ENCODE peak calls at places on chromosomes 13 and 19, in eight cellular contexts. One of them, this sample, is unnamed.

GRCh38 chr13:106836186-106836802 is 268.4 kb upstream of the ARGLU1 start:
- DNase-seq in NCI-H460: no peak
- DNase-seq in amniotic stem cell: no peak
- DNase-seq in stimulated activated CD4-positive, alpha-beta T cell treated with anti-CD3 and anti-CD28 coated beads, Interleukin-15, amount 100 ng/mL, for 24 hours: no peak
- DNase-seq in CD8-positive, alpha-beta T cell: no peak
- DNase-seq in EL: no peak
- DNase-seq in amniotic epithelial cell: no peak
- DNase-seq in AG04450: no peak
- DNase-seq in this sample: no peak

GRCh38 chr19:50039968-50040367 is 14.2 kb downstream of the ZNF473 start:
- DNase-seq in NCI-H460: no peak
- DNase-seq in amniotic stem cell: no peak
- DNase-seq in stimulated activated CD4-positive, alpha-beta T cell treated with anti-CD3 and anti-CD28 coated beads, Interleukin-15, amount 100 ng/mL, for 24 hours: no peak
- DNase-seq in CD8-positive, alpha-beta T cell: no peak
- DNase-seq in EL: no peak
- DNase-seq in amniotic epithelial cell: no peak
- DNase-seq in AG04450: no peak
- DNase-seq in this sample: no peak

GRCh38 chr13:47621931-47622330 is 379.1 kb downstream of the SUCLA2 start:
- DNase-seq in NCI-H460: no peak
- DNase-seq in amniotic stem cell: no peak
- DNase-seq in stimulated activated CD4-positive, alpha-beta T cell treated with anti-CD3 and anti-CD28 coated beads, Interleukin-15, amount 100 ng/mL, for 24 hours: no peak
- DNase-seq in CD8-positive, alpha-beta T cell: no peak
- DNase-seq in EL: no peak
- DNase-seq in amniotic epithelial cell: peak
- DNase-seq in AG04450: no peak
- DNase-seq in this sample: no peak

GRCh38 chr19:39692822-39693221 is 11.5 kb upstream of the LGALS14 start:
- DNase-seq in NCI-H460: no peak
- DNase-seq in amniotic stem cell: no peak
- DNase-seq in stimulated activated CD4-positive, alpha-beta T cell treated with anti-CD3 and anti-CD28 coated beads, Interleukin-15, amount 100 ng/mL, for 24 hours: no peak
- DNase-seq in CD8-positive, alpha-beta T cell: no peak
- DNase-seq in EL: no peak
- DNase-seq in amniotic epithelial cell: no peak
- DNase-seq in AG04450: no peak
- DNase-seq in this sample: no peak

GRCh38 chr19:31266196-31266595 is 83.0 kb downstream of the TSHZ3 start:
- DNase-seq in NCI-H460: no peak
- DNase-seq in amniotic stem cell: no peak
- DNase-seq in stimulated activated CD4-positive, alpha-beta T cell treated with anti-CD3 and anti-CD28 coated beads, Interleukin-15, amount 100 ng/mL, for 24 hours: no peak
- DNase-seq in CD8-positive, alpha-beta T cell: no peak
- DNase-seq in EL: no peak
- DNase-seq in amniotic epithelial cell: no peak
- DNase-seq in AG04450: no peak
- DNase-seq in this sample: no peak

GRCh38 chr19:3249408-3249807 is 24.9 kb downstream of the CELF5 start:
- DNase-seq in NCI-H460: no peak
- DNase-seq in amniotic stem cell: no peak
- DNase-seq in stimulated activated CD4-positive, alpha-beta T cell treated with anti-CD3 and anti-CD28 coated beads, Interleukin-15, amount 100 ng/mL, for 24 hours: peak
- DNase-seq in CD8-positive, alpha-beta T cell: no peak
- DNase-seq in EL: no peak
- DNase-seq in amniotic epithelial cell: no peak
- DNase-seq in AG04450: no peak
- DNase-seq in this sample: no peak

GRCh38 chr19:44587863-44588752 is 25.3 kb upstream of the IGSF23 start:
- DNase-seq in NCI-H460: peak
- DNase-seq in amniotic stem cell: peak
- DNase-seq in stimulated activated CD4-positive, alpha-beta T cell treated with anti-CD3 and anti-CD28 coated beads, Interleukin-15, amount 100 ng/mL, for 24 hours: peak
- DNase-seq in CD8-positive, alpha-beta T cell: no peak
- DNase-seq in EL: peak
- DNase-seq in amniotic epithelial cell: peak
- DNase-seq in AG04450: peak
- DNase-seq in this sample: no peak

GRCh38 chr13:27079421-27079958 is 92.1 kb downstream of the USP12 start:
- DNase-seq in NCI-H460: no peak
- DNase-seq in amniotic stem cell: peak
- DNase-seq in stimulated activated CD4-positive, alpha-beta T cell treated with anti-CD3 and anti-CD28 coated beads, Interleukin-15, amount 100 ng/mL, for 24 hours: no peak
- DNase-seq in CD8-positive, alpha-beta T cell: no peak
- DNase-seq in EL: peak
- DNase-seq in amniotic epithelial cell: peak
- DNase-seq in AG04450: peak
- DNase-seq in this sample: no peak

GRCh38 chr19:6412111-6412999 is 12.3 kb downstream of the KHSRP start:
- DNase-seq in NCI-H460: no peak
- DNase-seq in amniotic stem cell: no peak
- DNase-seq in stimulated activated CD4-positive, alpha-beta T cell treated with anti-CD3 and anti-CD28 coated beads, Interleukin-15, amount 100 ng/mL, for 24 hours: peak
- DNase-seq in CD8-positive, alpha-beta T cell: peak
- DNase-seq in EL: peak
- DNase-seq in amniotic epithelial cell: peak
- DNase-seq in AG04450: no peak
- DNase-seq in this sample: no peak

GRCh38 chr13:86976521-86977324 is 694.4 kb upstream of the SLITRK5 start:
- DNase-seq in NCI-H460: no peak
- DNase-seq in amniotic stem cell: no peak
- DNase-seq in stimulated activated CD4-positive, alpha-beta T cell treated with anti-CD3 and anti-CD28 coated beads, Interleukin-15, amount 100 ng/mL, for 24 hours: no peak
- DNase-seq in CD8-positive, alpha-beta T cell: no peak
- DNase-seq in EL: no peak
- DNase-seq in amniotic epithelial cell: peak
- DNase-seq in AG04450: no peak
- DNase-seq in this sample: no peak

GRCh38 chr13:22915442-22916082 is 265.2 kb upstream of the SGCG start:
- DNase-seq in NCI-H460: peak
- DNase-seq in amniotic stem cell: no peak
- DNase-seq in stimulated activated CD4-positive, alpha-beta T cell treated with anti-CD3 and anti-CD28 coated beads, Interleukin-15, amount 100 ng/mL, for 24 hours: peak
- DNase-seq in CD8-positive, alpha-beta T cell: no peak
- DNase-seq in EL: peak
- DNase-seq in amniotic epithelial cell: peak
- DNase-seq in AG04450: no peak
- DNase-seq in this sample: no peak

GRCh38 chr19:35757231-35757748 is 461 bp upstream of the HSPB6 start:
- DNase-seq in NCI-H460: no peak
- DNase-seq in amniotic stem cell: peak
- DNase-seq in stimulated activated CD4-positive, alpha-beta T cell treated with anti-CD3 and anti-CD28 coated beads, Interleukin-15, amount 100 ng/mL, for 24 hours: peak
- DNase-seq in CD8-positive, alpha-beta T cell: no peak
- DNase-seq in EL: peak
- DNase-seq in amniotic epithelial cell: peak
- DNase-seq in AG04450: peak
- DNase-seq in this sample: no peak

GRCh38 chr13:45242070-45242469 is 41.2 kb upstream of the KCTD4 start:
- DNase-seq in NCI-H460: no peak
- DNase-seq in amniotic stem cell: no peak
- DNase-seq in stimulated activated CD4-positive, alpha-beta T cell treated with anti-CD3 and anti-CD28 coated beads, Interleukin-15, amount 100 ng/mL, for 24 hours: no peak
- DNase-seq in CD8-positive, alpha-beta T cell: no peak
- DNase-seq in EL: peak
- DNase-seq in amniotic epithelial cell: peak
- DNase-seq in AG04450: no peak
- DNase-seq in this sample: no peak

GRCh38 chr19:2478756-2479555 is 3.0 kb downstream of the GADD45B start:
- DNase-seq in NCI-H460: no peak
- DNase-seq in amniotic stem cell: no peak
- DNase-seq in stimulated activated CD4-positive, alpha-beta T cell treated with anti-CD3 and anti-CD28 coated beads, Interleukin-15, amount 100 ng/mL, for 24 hours: peak
- DNase-seq in CD8-positive, alpha-beta T cell: peak
- DNase-seq in EL: peak
- DNase-seq in amniotic epithelial cell: peak
- DNase-seq in AG04450: no peak
- DNase-seq in this sample: peak

GRCh38 chr19:48842744-48843162 is 6.5 kb upstream of the HSD17B14 start:
- DNase-seq in NCI-H460: peak
- DNase-seq in amniotic stem cell: no peak
- DNase-seq in stimulated activated CD4-positive, alpha-beta T cell treated with anti-CD3 and anti-CD28 coated beads, Interleukin-15, amount 100 ng/mL, for 24 hours: peak
- DNase-seq in CD8-positive, alpha-beta T cell: peak
- DNase-seq in EL: peak
- DNase-seq in amniotic epithelial cell: peak
- DNase-seq in AG04450: no peak
- DNase-seq in this sample: no peak

GRCh38 chr19:44689290-44690130 is 9.4 kb upstream of the CEACAM16 start:
- DNase-seq in NCI-H460: peak
- DNase-seq in amniotic stem cell: peak
- DNase-seq in stimulated activated CD4-positive, alpha-beta T cell treated with anti-CD3 and anti-CD28 coated beads, Interleukin-15, amount 100 ng/mL, for 24 hours: peak
- DNase-seq in CD8-positive, alpha-beta T cell: peak
- DNase-seq in EL: peak
- DNase-seq in amniotic epithelial cell: peak
- DNase-seq in AG04450: peak
- DNase-seq in this sample: peak

GRCh38 chr13:108176685-108177274 is 38.6 kb downstream of the LIG4 start:
- DNase-seq in NCI-H460: peak
- DNase-seq in amniotic stem cell: no peak
- DNase-seq in stimulated activated CD4-positive, alpha-beta T cell treated with anti-CD3 and anti-CD28 coated beads, Interleukin-15, amount 100 ng/mL, for 24 hours: peak
- DNase-seq in CD8-positive, alpha-beta T cell: peak
- DNase-seq in EL: peak
- DNase-seq in amniotic epithelial cell: peak
- DNase-seq in AG04450: no peak
- DNase-seq in this sample: peak

GRCh38 chr19:31070676-31071075 is 278.6 kb downstream of the TSHZ3 start:
- DNase-seq in NCI-H460: no peak
- DNase-seq in amniotic stem cell: no peak
- DNase-seq in stimulated activated CD4-positive, alpha-beta T cell treated with anti-CD3 and anti-CD28 coated beads, Interleukin-15, amount 100 ng/mL, for 24 hours: no peak
- DNase-seq in CD8-positive, alpha-beta T cell: no peak
- DNase-seq in EL: no peak
- DNase-seq in amniotic epithelial cell: no peak
- DNase-seq in AG04450: no peak
- DNase-seq in this sample: no peak

GRCh38 chr19:55319786-55320185 is 5.4 kb downstream of the TMEM150B start:
- DNase-seq in NCI-H460: no peak
- DNase-seq in amniotic stem cell: no peak
- DNase-seq in stimulated activated CD4-positive, alpha-beta T cell treated with anti-CD3 and anti-CD28 coated beads, Interleukin-15, amount 100 ng/mL, for 24 hours: no peak
- DNase-seq in CD8-positive, alpha-beta T cell: no peak
- DNase-seq in EL: peak
- DNase-seq in amniotic epithelial cell: peak
- DNase-seq in AG04450: no peak
- DNase-seq in this sample: no peak

GRCh38 chr19:32191921-32192320 is 153.5 kb upstream of the ZNF507 start:
- DNase-seq in NCI-H460: no peak
- DNase-seq in amniotic stem cell: no peak
- DNase-seq in stimulated activated CD4-positive, alpha-beta T cell treated with anti-CD3 and anti-CD28 coated beads, Interleukin-15, amount 100 ng/mL, for 24 hours: no peak
- DNase-seq in CD8-positive, alpha-beta T cell: no peak
- DNase-seq in EL: no peak
- DNase-seq in amniotic epithelial cell: no peak
- DNase-seq in AG04450: no peak
- DNase-seq in this sample: no peak

GRCh38 chr19:46648961-46649960 is 11.7 kb downstream of the DACT3 start:
- DNase-seq in NCI-H460: no peak
- DNase-seq in amniotic stem cell: no peak
- DNase-seq in stimulated activated CD4-positive, alpha-beta T cell treated with anti-CD3 and anti-CD28 coated beads, Interleukin-15, amount 100 ng/mL, for 24 hours: no peak
- DNase-seq in CD8-positive, alpha-beta T cell: no peak
- DNase-seq in EL: no peak
- DNase-seq in amniotic epithelial cell: no peak
- DNase-seq in AG04450: no peak
- DNase-seq in this sample: no peak

GRCh38 chr19:29841209-29841558 is 29.4 kb downstream of the CCNE1 start:
- DNase-seq in NCI-H460: no peak
- DNase-seq in amniotic stem cell: no peak
- DNase-seq in stimulated activated CD4-positive, alpha-beta T cell treated with anti-CD3 and anti-CD28 coated beads, Interleukin-15, amount 100 ng/mL, for 24 hours: no peak
- DNase-seq in CD8-positive, alpha-beta T cell: no peak
- DNase-seq in EL: peak
- DNase-seq in amniotic epithelial cell: peak
- DNase-seq in AG04450: no peak
- DNase-seq in this sample: no peak

GRCh38 chr13:33547035-33547434 is 261.5 kb upstream of the STARD13 start:
- DNase-seq in NCI-H460: no peak
- DNase-seq in amniotic stem cell: no peak
- DNase-seq in stimulated activated CD4-positive, alpha-beta T cell treated with anti-CD3 and anti-CD28 coated beads, Interleukin-15, amount 100 ng/mL, for 24 hours: no peak
- DNase-seq in CD8-positive, alpha-beta T cell: no peak
- DNase-seq in EL: no peak
- DNase-seq in amniotic epithelial cell: no peak
- DNase-seq in AG04450: no peak
- DNase-seq in this sample: no peak

GRCh38 chr13:36352350-36352749 is 6.2 kb upstream of the SPART start:
- DNase-seq in NCI-H460: no peak
- DNase-seq in amniotic stem cell: no peak
- DNase-seq in stimulated activated CD4-positive, alpha-beta T cell treated with anti-CD3 and anti-CD28 coated beads, Interleukin-15, amount 100 ng/mL, for 24 hours: no peak
- DNase-seq in CD8-positive, alpha-beta T cell: no peak
- DNase-seq in EL: peak
- DNase-seq in amniotic epithelial cell: peak
- DNase-seq in AG04450: no peak
- DNase-seq in this sample: no peak

GRCh38 chr13:43831088-43831487 is 44.3 kb upstream of the ENOX1 start:
- DNase-seq in NCI-H460: no peak
- DNase-seq in amniotic stem cell: peak
- DNase-seq in stimulated activated CD4-positive, alpha-beta T cell treated with anti-CD3 and anti-CD28 coated beads, Interleukin-15, amount 100 ng/mL, for 24 hours: no peak
- DNase-seq in CD8-positive, alpha-beta T cell: no peak
- DNase-seq in EL: peak
- DNase-seq in amniotic epithelial cell: peak
- DNase-seq in AG04450: no peak
- DNase-seq in this sample: no peak

GRCh38 chr19:36110487-36111199 is at the start of gene OVOL3:
- DNase-seq in NCI-H460: no peak
- DNase-seq in amniotic stem cell: no peak
- DNase-seq in stimulated activated CD4-positive, alpha-beta T cell treated with anti-CD3 and anti-CD28 coated beads, Interleukin-15, amount 100 ng/mL, for 24 hours: no peak
- DNase-seq in CD8-positive, alpha-beta T cell: no peak
- DNase-seq in EL: no peak
- DNase-seq in amniotic epithelial cell: no peak
- DNase-seq in AG04450: no peak
- DNase-seq in this sample: no peak

GRCh38 chr19:12126707-12127106 is 13.4 kb downstream of the ZNF20 start:
- DNase-seq in NCI-H460: no peak
- DNase-seq in amniotic stem cell: no peak
- DNase-seq in stimulated activated CD4-positive, alpha-beta T cell treated with anti-CD3 and anti-CD28 coated beads, Interleukin-15, amount 100 ng/mL, for 24 hours: peak
- DNase-seq in CD8-positive, alpha-beta T cell: peak
- DNase-seq in EL: no peak
- DNase-seq in amniotic epithelial cell: no peak
- DNase-seq in AG04450: no peak
- DNase-seq in this sample: no peak

GRCh38 chr13:50081899-50082425 is 66.7 kb downstream of the KCNRG start:
- DNase-seq in NCI-H460: peak
- DNase-seq in amniotic stem cell: peak
- DNase-seq in stimulated activated CD4-positive, alpha-beta T cell treated with anti-CD3 and anti-CD28 coated beads, Interleukin-15, amount 100 ng/mL, for 24 hours: peak
- DNase-seq in CD8-positive, alpha-beta T cell: peak
- DNase-seq in EL: peak
- DNase-seq in amniotic epithelial cell: peak
- DNase-seq in AG04450: peak
- DNase-seq in this sample: peak

GRCh38 chr13:93847162-93847561 is 620.6 kb downstream of the GPC6 start:
- DNase-seq in NCI-H460: peak
- DNase-seq in amniotic stem cell: peak
- DNase-seq in stimulated activated CD4-positive, alpha-beta T cell treated with anti-CD3 and anti-CD28 coated beads, Interleukin-15, amount 100 ng/mL, for 24 hours: no peak
- DNase-seq in CD8-positive, alpha-beta T cell: no peak
- DNase-seq in EL: peak
- DNase-seq in amniotic epithelial cell: peak
- DNase-seq in AG04450: peak
- DNase-seq in this sample: no peak

GRCh38 chr13:19845758-19846157 is 17.7 kb downstream of the ZMYM5 start:
- DNase-seq in NCI-H460: no peak
- DNase-seq in amniotic stem cell: peak
- DNase-seq in stimulated activated CD4-positive, alpha-beta T cell treated with anti-CD3 and anti-CD28 coated beads, Interleukin-15, amount 100 ng/mL, for 24 hours: peak
- DNase-seq in CD8-positive, alpha-beta T cell: no peak
- DNase-seq in EL: peak
- DNase-seq in amniotic epithelial cell: peak
- DNase-seq in AG04450: peak
- DNase-seq in this sample: no peak

GRCh38 chr13:46662690-46663089 is 109.7 kb downstream of the LRCH1 start:
- DNase-seq in NCI-H460: no peak
- DNase-seq in amniotic stem cell: no peak
- DNase-seq in stimulated activated CD4-positive, alpha-beta T cell treated with anti-CD3 and anti-CD28 coated beads, Interleukin-15, amount 100 ng/mL, for 24 hours: no peak
- DNase-seq in CD8-positive, alpha-beta T cell: no peak
- DNase-seq in EL: no peak
- DNase-seq in amniotic epithelial cell: no peak
- DNase-seq in AG04450: no peak
- DNase-seq in this sample: no peak

GRCh38 chr19:27851543-27852060 is 1361.3 kb downstream of the UQCRFS1 start:
- DNase-seq in NCI-H460: no peak
- DNase-seq in amniotic stem cell: no peak
- DNase-seq in stimulated activated CD4-positive, alpha-beta T cell treated with anti-CD3 and anti-CD28 coated beads, Interleukin-15, amount 100 ng/mL, for 24 hours: no peak
- DNase-seq in CD8-positive, alpha-beta T cell: no peak
- DNase-seq in EL: no peak
- DNase-seq in amniotic epithelial cell: no peak
- DNase-seq in AG04450: no peak
- DNase-seq in this sample: no peak

GRCh38 chr19:455851-456546 is 4.8 kb downstream of the SHC2 start:
- DNase-seq in NCI-H460: no peak
- DNase-seq in amniotic stem cell: no peak
- DNase-seq in stimulated activated CD4-positive, alpha-beta T cell treated with anti-CD3 and anti-CD28 coated beads, Interleukin-15, amount 100 ng/mL, for 24 hours: no peak
- DNase-seq in CD8-positive, alpha-beta T cell: no peak
- DNase-seq in EL: no peak
- DNase-seq in amniotic epithelial cell: no peak
- DNase-seq in AG04450: no peak
- DNase-seq in this sample: no peak

GRCh38 chr13:50712469-50712868 is 131.0 kb downstream of the DLEU7 start:
- DNase-seq in NCI-H460: no peak
- DNase-seq in amniotic stem cell: no peak
- DNase-seq in stimulated activated CD4-positive, alpha-beta T cell treated with anti-CD3 and anti-CD28 coated beads, Interleukin-15, amount 100 ng/mL, for 24 hours: no peak
- DNase-seq in CD8-positive, alpha-beta T cell: no peak
- DNase-seq in EL: no peak
- DNase-seq in amniotic epithelial cell: no peak
- DNase-seq in AG04450: no peak
- DNase-seq in this sample: no peak